ENCODE peak calls at places on chromosomes 7 and 10, in five cellular contexts. U is activated CD4-positive, alpha-beta T cell treated with anti-CD3 and anti-CD28 coated beads for 24 hours; O is effector CD8-positive, alpha-beta T cell; P is heart right ventricle; Y is mesenteric fat pad. Z is an unnamed sample.

GRCh38 chr7:434891-435486 is 84.7 kb downstream of the PDGFA start:
- DNase-seq in O (no peak), Y (no peak), U (no peak), P (no peak), Z (no peak)

GRCh38 chr7:37342665-37343471 is 105.8 kb downstream of the ELMO1 start:
- DNase-seq in P (no peak), Y (no peak), U (peak), O (peak), Z (no peak)

GRCh38 chr10:63346015-63346441 is 119.7 kb downstream of the JMJD1C start:
- DNase-seq in O (no peak), Y (no peak), P (no peak), U (no peak), Z (no peak)

GRCh38 chr10:96390460-96390864 is 31.7 kb upstream of the OPALIN start:
- DNase-seq in P (peak), U (no peak), O (no peak), Y (no peak), Z (no peak)

GRCh38 chr7:83119002-83119358 is 43.7 kb downstream of the PCLO start:
- DNase-seq in O (no peak), U (no peak), P (no peak), Y (no peak), Z (no peak)

GRCh38 chr7:99375070-99375807 is 709 bp downstream of the ARPC1B start:
- DNase-seq in Y (peak), O (peak), U (peak), P (peak), Z (no peak)

GRCh38 chr7:92691578-92691977 is 101.4 kb upstream of the FAM133B start:
- DNase-seq in U (no peak), O (no peak), Y (no peak), P (no peak), Z (no peak)

GRCh38 chr7:88218836-88219605 is 817 bp downstream of the SRI start:
- DNase-seq in O (peak), P (peak), Y (no peak), U (no peak), Z (no peak)

GRCh38 chr10:123331438-123331837 is 177.2 kb downstream of the BUB3 start:
- DNase-seq in O (no peak), U (no peak), Y (no peak), P (no peak), Z (no peak)

GRCh38 chr7:83876593-83876992 is 227.7 kb upstream of the SEMA3E start:
- DNase-seq in U (no peak), O (no peak), Y (no peak), P (no peak), Z (no peak)

GRCh38 chr7:108650487-108650886 is 80.8 kb downstream of the DNAJB9 start:
- DNase-seq in O (no peak), Y (no peak), P (no peak), U (no peak), Z (no peak)

GRCh38 chr10:111600772-111601171 is 523.9 kb downstream of the ADRA2A start:
- DNase-seq in P (peak), U (no peak), O (no peak), Y (no peak), Z (no peak)

GRCh38 chr7:47153076-47153475 is 428.8 kb downstream of the TNS3 start:
- DNase-seq in U (no peak), P (no peak), Y (no peak), O (no peak), Z (no peak)

GRCh38 chr10:6583447-6583846 is 3.4 kb upstream of the PRKCQ start:
- DNase-seq in U (peak), P (no peak), O (peak), Y (no peak), Z (no peak)

GRCh38 chr10:94225589-94225988 is 137.2 kb downstream of the NOC3L start:
- DNase-seq in O (no peak), U (no peak), Y (no peak), P (no peak), Z (no peak)

GRCh38 chr7:125480762-125481161 is 551.1 kb upstream of the POT1 start:
- DNase-seq in U (no peak), P (no peak), O (no peak), Y (no peak), Z (no peak)

GRCh38 chr7:1844956-1845390 is 174.9 kb downstream of the ELFN1 start:
- DNase-seq in Y (no peak), O (no peak), P (peak), U (no peak), Z (no peak)

GRCh38 chr10:86950349-86950748 is 7.1 kb downstream of the MMRN2 start:
- DNase-seq in O (no peak), Y (no peak), P (no peak), U (no peak), Z (no peak)

GRCh38 chr7:39504963-39505362 is 61.2 kb upstream of the YAE1 start:
- DNase-seq in U (no peak), Y (no peak), O (no peak), P (no peak), Z (no peak)

GRCh38 chr7:110664798-110665197 is 426.1 kb upstream of the LRRN3 start:
- DNase-seq in O (no peak), Y (no peak), U (no peak), P (no peak), Z (no peak)

GRCh38 chr7:41584746-41585145 is 118.1 kb downstream of the INHBA start:
- DNase-seq in Y (no peak), U (no peak), O (no peak), P (no peak), Z (no peak)

GRCh38 chr10:78913219-78914059 is 155.3 kb upstream of the ZMIZ1 start:
- DNase-seq in U (no peak), P (no peak), O (no peak), Y (no peak), Z (no peak)

GRCh38 chr7:70325509-70326101 is 727.3 kb downstream of the AUTS2 start:
- DNase-seq in O (no peak), Y (no peak), P (no peak), U (no peak), Z (no peak)

GRCh38 chr10:133123050-133123745 is 35.5 kb downstream of the ADGRA1 start:
- DNase-seq in U (no peak), P (no peak), O (no peak), Y (no peak), Z (no peak)

GRCh38 chr7:114818501-114818900 is 103.4 kb upstream of the MDFIC start:
- DNase-seq in P (no peak), Y (no peak), O (no peak), U (no peak), Z (no peak)

GRCh38 chr7:112211348-112211907 is 4.9 kb downstream of the ZNF277 start:
- DNase-seq in U (no peak), O (no peak), Y (no peak), P (no peak), Z (no peak)

GRCh38 chr10:82124713-82125112 is 249.7 kb downstream of the NRG3 start:
- DNase-seq in U (no peak), O (no peak), Y (no peak), P (no peak), Z (no peak)

GRCh38 chr10:27822286-27822685 is 76.7 kb upstream of the MKX start:
- DNase-seq in O (no peak), Y (no peak), U (no peak), P (no peak), Z (no peak)

GRCh38 chr7:8056431-8056830 is 87.8 kb downstream of the GLCCI1 start:
- DNase-seq in Y (no peak), U (no peak), P (no peak), O (no peak), Z (no peak)

GRCh38 chr10:49592726-49593563 is 17.2 kb upstream of the SLC18A3 start:
- DNase-seq in O (peak), P (peak), U (peak), Y (peak), Z (peak)

GRCh38 chr10:110499796-110500514 is 2.2 kb downstream of the DUSP5 start:
- DNase-seq in P (no peak), Y (no peak), U (no peak), O (no peak), Z (no peak)

GRCh38 chr10:44008917-44009620 is 360.4 kb upstream of the ZNF32 start:
- DNase-seq in O (no peak), U (no peak), Y (no peak), P (no peak), Z (no peak)

GRCh38 chr10:137606-138005 is 2.4 kb downstream of the ZMYND11 start:
- DNase-seq in P (no peak), O (no peak), Y (no peak), U (no peak), Z (no peak)

GRCh38 chr7:66768865-66769832 is 28.6 kb downstream of the RABGEF1 start:
- DNase-seq in Y (no peak), O (no peak), U (no peak), P (no peak), Z (no peak)

GRCh38 chr10:98646998-98647917 is 200.5 kb upstream of the HPS1 start:
- DNase-seq in U (no peak), P (no peak), Y (no peak), O (no peak), Z (no peak)

GRCh38 chr7:48193421-48193820 is 22.2 kb downstream of the ABCA13 start:
- DNase-seq in P (no peak), Y (no peak), O (no peak), U (no peak), Z (no peak)

GRCh38 chr7:158470336-158470735 is 117.3 kb downstream of the PTPRN2 start:
- DNase-seq in Y (no peak), U (no peak), P (no peak), O (no peak), Z (no peak)

GRCh38 chr7:29607259-29607658 is 43.6 kb downstream of the PRR15 start:
- DNase-seq in P (no peak), O (no peak), U (no peak), Y (no peak), Z (no peak)